ENCODE peak calls at places on chromosomes 11 and 22, in four cellular contexts. M is endothelial cell, Z is A549, N is left ventricle myocardium inferior. H is an unnamed sample.

GRCh38 chr11:107565219-107565937 is at the start of gene ALKBH8:
- DNase-seq in Z (peak), N (peak), M (peak), H (no peak)

GRCh38 chr11:92226331-92227232 is 2.0 kb downstream of the FAT3 start:
- DNase-seq in Z (no peak), M (peak), N (no peak), H (peak)

GRCh38 chr11:64745219-64745522 is 1.2 kb upstream of the RASGRP2 start:
- DNase-seq in N (peak), M (peak), Z (no peak), H (no peak)

GRCh38 chr11:100957499-100957898 is 172.1 kb downstream of the PGR start:
- DNase-seq in N (no peak), Z (no peak), M (no peak), H (no peak)

GRCh38 chr11:66607126-66607834 is 9.2 kb upstream of the RBM14 start:
- DNase-seq in M (no peak), N (peak), Z (no peak), H (no peak)

GRCh38 chr11:21132146-21132720 is 462.8 kb downstream of the NELL1 start:
- DNase-seq in M (no peak), Z (no peak), N (no peak), H (no peak)

GRCh38 chr22:46792061-46792796 is 29.8 kb downstream of the TBC1D22A start:
- DNase-seq in M (peak), Z (no peak), N (no peak), H (no peak)

GRCh38 chr11:129184581-129184980 is 7.5 kb downstream of the ARHGAP32 start:
- DNase-seq in M (no peak), N (no peak), Z (no peak), H (no peak)

GRCh38 chr22:29071261-29072045 is 1.4 kb upstream of the KREMEN1 start:
- DNase-seq in N (no peak), M (peak), Z (no peak), H (peak)

GRCh38 chr11:10728779-10729472 is 22.1 kb upstream of the CTR9 start:
- DNase-seq in Z (no peak), M (peak), N (no peak), H (peak)

GRCh38 chr11:47768090-47768620 is 1.0 kb upstream of the FNBP4 start:
- DNase-seq in N (peak), M (peak), Z (peak), H (peak)

GRCh38 chr11:12330491-12331231 is 46.7 kb upstream of the PARVA start:
- DNase-seq in N (no peak), M (no peak), Z (no peak), H (peak)

GRCh38 chr22:39318507-39319283 is 728 bp downstream of the RPL3 start:
- DNase-seq in M (no peak), N (no peak), Z (no peak), H (no peak)

GRCh38 chr11:101745756-101746155 is 161.9 kb upstream of the TRPC6 start:
- DNase-seq in M (no peak), Z (no peak), N (no peak), H (no peak)

GRCh38 chr11:121282376-121282775 is 10.2 kb upstream of the SC5D start:
- DNase-seq in N (no peak), Z (no peak), M (no peak), H (no peak)